ENCODE peak calls at places on chromosomes 2 and 18, in five cellular contexts. Y is endothelial cell, N is nephron progenitor cell, H is astrocyte of the cerebellum, I is ascending aorta. L is an unnamed sample.

GRCh38 chr2:134138115-134138514 is 115.8 kb upstream of the MGAT5 start:
- DNase-seq in Y (no peak), N (no peak), H (no peak), I (no peak), L (no peak)

GRCh38 chr2:144402282-144402681 is 117.6 kb downstream of the ZEB2 start:
- DNase-seq in Y (no peak), N (peak), H (no peak), I (no peak), L (no peak)

GRCh38 chr2:133444411-133444934 is 123.8 kb downstream of the NCKAP5 start:
- DNase-seq in Y (no peak), N (no peak), H (no peak), I (no peak), L (no peak)

GRCh38 chr18:13235981-13236380 is 17.4 kb downstream of the LDLRAD4 start:
- DNase-seq in Y (no peak), N (no peak), H (no peak), I (no peak), L (no peak)

GRCh38 chr2:47198985-47199451 is 43.9 kb upstream of the STPG4 start:
- DNase-seq in Y (no peak), N (no peak), H (peak), I (no peak), L (no peak)

GRCh38 chr2:68605939-68606338 is 37.4 kb upstream of the PROKR1 start:
- DNase-seq in Y (no peak), N (no peak), H (no peak), I (no peak), L (no peak)

GRCh38 chr2:233419626-233420431 is 65.5 kb downstream of the DGKD start:
- DNase-seq in Y (no peak), N (no peak), H (no peak), I (no peak), L (no peak)

GRCh38 chr2:232689152-232689910 is 7.8 kb upstream of the GIGYF2 start:
- DNase-seq in Y (no peak), N (no peak), H (peak), I (no peak), L (no peak)

GRCh38 chr2:174325932-174326879 is 8.5 kb upstream of the SP9 start:
- DNase-seq in Y (peak), N (peak), H (no peak), I (no peak), L (peak)

GRCh38 chr2:32330136-32330535 is 26.7 kb upstream of the BIRC6 start:
- DNase-seq in Y (no peak), N (no peak), H (no peak), I (no peak), L (no peak)

GRCh38 chr2:129490666-129491065 is 488.8 kb upstream of the RAB6C start:
- DNase-seq in Y (no peak), N (no peak), H (no peak), I (no peak), L (no peak)

GRCh38 chr18:10340821-10341220 is 113.6 kb upstream of the APCDD1 start:
- DNase-seq in Y (no peak), N (no peak), H (no peak), I (no peak), L (no peak)

GRCh38 chr2:62732262-62732777 is 26.8 kb downstream of the EHBP1 start:
- DNase-seq in Y (no peak), N (no peak), H (no peak), I (no peak), L (no peak)

GRCh38 chr2:213679894-213680293 is 395.6 kb downstream of the SPAG16 start:
- DNase-seq in Y (no peak), N (no peak), H (no peak), I (no peak), L (no peak)

GRCh38 chr18:34548120-34548972 is 161.8 kb upstream of the DTNA start:
- DNase-seq in Y (no peak), N (no peak), H (no peak), I (no peak), L (no peak)

GRCh38 chr2:8146329-8147048 is 535.4 kb upstream of the ID2 start:
- DNase-seq in Y (no peak), N (no peak), H (no peak), I (no peak), L (no peak)

GRCh38 chr18:57004366-57005121 is 142.3 kb upstream of the BOD1L2 start:
- DNase-seq in Y (no peak), N (no peak), H (no peak), I (no peak), L (no peak)

GRCh38 chr18:13539050-13539449 is 187.3 kb downstream of the FAM210A start:
- DNase-seq in Y (no peak), N (no peak), H (no peak), I (no peak), L (no peak)

GRCh38 chr2:102100371-102101096 is 42.0 kb upstream of the IL1R1 start:
- DNase-seq in Y (no peak), N (no peak), H (peak), I (no peak), L (no peak)

GRCh38 chr2:95524195-95524594 is 39.6 kb upstream of the TRIM43B start:
- DNase-seq in Y (no peak), N (no peak), H (no peak), I (no peak), L (no peak)

GRCh38 chr2:214587442-214587841 is 176.6 kb downstream of the VWC2L start:
- DNase-seq in Y (peak), N (peak), H (no peak), I (no peak), L (peak)

GRCh38 chr18:13566941-13567762 is 159.2 kb downstream of the FAM210A start:
- DNase-seq in Y (no peak), N (no peak), H (no peak), I (peak), L (no peak)

GRCh38 chr2:190881480-190882326 is 1.1 kb downstream of the GLS start:
- DNase-seq in Y (peak), N (peak), H (no peak), I (no peak), L (peak)

GRCh38 chr2:241859436-241860183 is 916 bp upstream of the PDCD1 start:
- DNase-seq in Y (peak), N (peak), H (no peak), I (no peak), L (no peak)

GRCh38 chr2:58866040-58866439 is 624.9 kb upstream of the FANCL start:
- DNase-seq in Y (peak), N (no peak), H (peak), I (no peak), L (no peak)

GRCh38 chr2:98901291-98901690 is 34.7 kb downstream of the CRACDL start:
- DNase-seq in Y (no peak), N (no peak), H (no peak), I (no peak), L (no peak)

GRCh38 chr2:99150691-99151090 is 4.1 kb downstream of the TSGA10 start:
- DNase-seq in Y (no peak), N (no peak), H (no peak), I (no peak), L (no peak)

GRCh38 chr2:162211747-162212146 is 31.5 kb downstream of the FAP start:
- DNase-seq in Y (no peak), N (no peak), H (no peak), I (no peak), L (no peak)

DNA sequence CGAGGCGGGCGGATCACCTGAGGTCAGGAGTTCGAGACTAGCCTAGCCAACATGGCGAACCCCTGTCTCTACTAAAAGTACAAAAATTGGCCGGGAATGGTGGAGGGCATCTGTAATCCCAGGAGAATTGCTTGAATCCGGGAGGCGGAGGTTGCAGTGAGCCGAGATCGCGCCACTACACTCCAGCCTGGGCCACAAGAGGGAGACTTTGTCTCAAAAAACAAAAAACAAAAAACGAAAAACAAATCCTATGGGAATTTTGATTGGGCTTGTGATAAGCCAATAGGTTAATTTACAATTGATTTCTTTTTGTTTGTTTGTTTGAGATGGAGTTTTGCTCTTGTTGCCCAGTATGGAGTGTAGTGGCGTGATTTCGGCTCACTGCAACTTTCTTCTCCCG is 24.2 kb upstream of the TOGARAM2 start:
- DNase-seq in Y (peak), N (no peak), H (no peak), I (no peak), L (peak)
- TF ChIP-seq CTCF in Y (peak), N (no peak), H (peak), I (no peak), L (peak)

DNA sequence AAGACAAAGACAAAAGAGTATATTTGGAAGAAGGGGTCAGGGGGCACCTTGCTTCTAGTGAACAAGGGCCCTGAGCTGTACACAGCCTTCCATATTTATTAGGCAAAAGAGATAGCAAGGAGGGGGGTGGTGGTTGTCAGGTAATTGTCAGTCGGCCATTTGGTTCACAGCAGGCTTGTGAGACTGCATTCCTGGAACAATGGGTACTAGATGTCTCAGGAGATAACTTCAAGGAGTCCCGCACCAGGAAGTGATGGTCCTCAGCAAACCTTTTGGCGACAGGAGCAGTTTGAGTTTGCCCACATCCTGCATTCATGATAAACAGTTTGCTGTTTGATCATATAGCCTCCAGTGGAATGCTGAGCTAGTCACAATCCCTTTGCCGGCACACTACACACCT is 376.4 kb upstream of the RAB12 start:
- DNase-seq in Y (no peak), N (no peak), H (no peak), I (no peak), L (no peak)
- TF ChIP-seq CTCF in Y (no peak), N (no peak), H (no peak), I (no peak), L (no peak)

DNA sequence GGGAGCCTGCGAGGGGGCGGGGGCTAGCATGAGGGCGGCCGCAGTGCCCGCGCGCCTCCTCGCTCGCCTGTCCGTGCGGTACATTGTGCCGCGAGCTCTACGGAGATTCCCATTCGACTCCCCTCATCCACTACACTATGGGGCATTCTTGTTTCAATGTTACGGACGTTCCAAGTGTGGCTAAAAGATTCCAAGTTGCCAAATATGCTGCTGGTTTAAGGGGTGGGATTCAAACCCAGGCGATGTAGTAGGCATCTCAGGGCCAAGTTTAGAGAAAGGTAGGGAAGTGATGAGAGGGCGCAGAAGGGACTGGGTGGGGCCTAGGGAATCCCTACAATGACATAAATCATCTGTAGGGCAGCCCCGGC is 10.0 kb upstream of the CRYBA2 start:
- DNase-seq in Y (no peak), N (no peak), H (no peak), I (no peak), L (no peak)
- TF ChIP-seq CTCF in Y (no peak), N (no peak), H (no peak), I (peak), L (no peak)

GRCh38 chr2:128306081-128306930 is 12.4 kb downstream of the HS6ST1 start:
- DNase-seq in Y (no peak), N (peak), H (peak), I (no peak), L (no peak)

GRCh38 chr2:128305555-128306080 is 13.1 kb downstream of the HS6ST1 start:
- DNase-seq in Y (no peak), N (no peak), H (no peak), I (no peak), L (no peak)

GRCh38 chr2:128303911-128304310 is 14.8 kb downstream of the HS6ST1 start:
- DNase-seq in Y (no peak), N (no peak), H (no peak), I (no peak), L (no peak)

GRCh38 chr2:128304330-128304714 is 14.3 kb downstream of the HS6ST1 start:
- DNase-seq in Y (no peak), N (no peak), H (no peak), I (no peak), L (no peak)

DNA sequence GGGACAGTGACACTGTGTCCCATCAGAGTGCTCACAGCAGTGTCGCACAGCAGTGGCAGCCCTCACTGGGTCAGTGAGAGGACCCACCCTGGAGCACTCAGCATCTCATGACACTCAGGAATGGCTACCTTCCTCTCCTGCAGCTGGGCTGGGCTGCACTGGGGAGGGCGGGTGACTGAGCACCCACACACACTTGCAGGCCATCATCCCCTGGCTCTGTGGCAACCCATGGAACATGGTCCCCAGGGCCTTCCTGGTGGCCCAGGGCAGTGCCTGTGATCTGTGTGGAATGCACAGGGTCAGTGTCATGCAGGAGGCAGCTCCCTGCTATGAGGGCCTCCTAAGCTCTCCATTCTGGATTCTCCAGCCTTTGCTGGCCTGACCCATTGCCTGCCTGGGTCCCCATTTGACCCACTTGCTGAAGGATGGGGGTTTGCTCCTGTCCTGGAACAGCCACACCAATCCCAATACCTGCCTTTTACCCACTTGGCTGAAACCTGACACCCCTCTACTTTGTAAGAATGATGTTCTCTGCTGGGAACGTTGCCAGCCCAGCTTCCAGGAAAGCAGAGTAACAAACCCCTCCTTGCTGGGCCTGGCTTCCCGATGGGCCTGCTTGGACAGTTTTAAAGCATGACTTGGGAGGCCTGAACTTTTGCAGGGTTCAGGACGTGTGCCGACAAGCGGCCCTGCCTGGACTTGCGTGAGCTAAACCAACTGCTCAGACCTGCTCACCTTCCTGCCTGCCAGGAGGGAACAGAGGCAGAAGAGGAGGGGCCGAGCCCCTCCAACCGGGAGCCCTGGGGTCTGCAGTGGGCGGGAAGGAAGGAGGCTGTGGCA is 13.7 kb downstream of the HS6ST1 start:
- DNase-seq in Y (no peak), N (no peak), H (peak), I (no peak), L (no peak)
- TF ChIP-seq CTCF in Y (no peak), N (no peak), H (no peak), I (no peak), L (no peak)

GRCh38 chr18:49168970-49169619 is 218.3 kb upstream of the SMAD7 start:
- DNase-seq in Y (no peak), N (no peak), H (no peak), I (no peak), L (no peak)
- TF ChIP-seq CTCF in Y (no peak), N (no peak), H (no peak), I (no peak), L (no peak)

GRCh38 chr2:172965433-172965832 is 110.2 kb upstream of the MAP3K20 start:
- DNase-seq in Y (no peak), N (no peak), H (no peak), I (no peak), L (no peak)
- TF ChIP-seq CTCF in Y (no peak), N (no peak), H (no peak), I (no peak), L (no peak)

DNA sequence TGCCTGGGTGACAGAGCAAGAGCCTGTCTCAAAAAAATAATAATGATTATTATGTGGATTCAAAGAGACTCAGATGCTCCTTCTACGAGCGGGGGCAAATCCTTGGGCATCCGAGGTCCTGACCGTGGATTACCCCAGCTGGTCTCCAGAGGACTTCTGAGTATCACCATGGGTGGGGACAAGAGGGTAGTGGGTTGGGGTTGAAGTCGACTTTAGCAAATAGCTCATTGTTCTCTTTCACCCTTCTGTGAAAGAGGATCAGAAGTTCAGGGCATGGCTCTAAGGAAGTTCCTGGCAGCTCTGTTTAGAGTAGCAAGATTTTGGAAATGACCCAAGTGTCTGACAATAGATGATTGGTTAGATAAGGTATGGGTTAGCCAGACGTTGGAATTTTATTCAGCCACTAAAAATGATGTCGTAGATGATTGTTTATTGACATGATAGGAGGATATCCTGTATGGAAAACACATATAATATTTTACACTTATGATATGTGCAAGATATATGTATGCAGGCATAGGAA is 59.0 kb upstream of the SPRED2 start:
- DNase-seq in Y (no peak), N (no peak), H (peak), I (no peak), L (no peak)
- TF ChIP-seq CTCF in Y (no peak), N (no peak), H (no peak), I (no peak), L (no peak)

L was measured in neural crest cell.